ENCODE peak calls at places on chromosome 7, in five cellular contexts. P is K562, L is SK-N-SH, S is HepG2, G is GM12878. T is an unnamed sample.

GRCh38 chr7:351256-351655 is 61.3 kb downstream of the FOXL3 start:
- DNase-seq in P (no peak), L (no peak), S (no peak), G (no peak), T (no peak)

GRCh38 chr7:33743594-33743993 is 161.7 kb upstream of the BMPER start:
- DNase-seq in P (no peak), L (no peak), S (no peak), G (no peak), T (no peak)

GRCh38 chr7:20964214-20964613 is 177.5 kb upstream of the SP8 start:
- DNase-seq in P (no peak), L (no peak), S (no peak), G (no peak), T (no peak)

GRCh38 chr7:120398284-120399000 is 125.5 kb downstream of the KCND2 start:
- DNase-seq in P (no peak), L (no peak), S (no peak), G (no peak), T (no peak)

GRCh38 chr7:51543801-51544553 is 227.4 kb upstream of the COBL start:
- DNase-seq in P (no peak), L (no peak), S (no peak), G (no peak), T (no peak)

GRCh38 chr7:50954716-50955115 is 172.0 kb upstream of the GRB10 start:
- DNase-seq in P (no peak), L (no peak), S (no peak), G (no peak), T (no peak)

GRCh38 chr7:32330602-32331001 is 159.6 kb downstream of the LSM5 start:
- DNase-seq in P (no peak), L (no peak), S (no peak), G (no peak), T (no peak)

GRCh38 chr7:32275216-32275979 is 205.2 kb upstream of the PDE1C start:
- DNase-seq in P (no peak), L (no peak), S (no peak), G (peak; percentile 15), T (no peak)

GRCh38 chr7:106371629-106372028 is 86.8 kb upstream of the NAMPT start:
- DNase-seq in P (no peak), L (no peak), S (no peak), G (no peak), T (no peak)

GRCh38 chr7:43735403-43735801 is 6.1 kb upstream of the COA1 start:
- DNase-seq in P (no peak), L (no peak), S (no peak), G (no peak), T (no peak)

GRCh38 chr7:86904949-86905834 is 154.3 kb downstream of the ELAPOR2 start:
- DNase-seq in P (peak; percentile 35), L (peak; percentile 15), S (peak; percentile 16), G (no peak), T (no peak)

GRCh38 chr7:141558544-141559183 is 7.5 kb downstream of the AGK start:
- DNase-seq in P (no peak), L (no peak), S (no peak), G (peak; percentile 69), T (no peak)

GRCh38 chr7:55052726-55053431 is 34.1 kb downstream of the EGFR start:
- DNase-seq in P (no peak), L (no peak), S (no peak), G (no peak), T (no peak)

GRCh38 chr7:50146692-50147091 is 53.6 kb upstream of the ZPBP start:
- DNase-seq in P (no peak), L (no peak), S (no peak), G (no peak), T (no peak)

GRCh38 chr7:111951027-111951426 is 255.2 kb downstream of the DOCK4 start:
- DNase-seq in P (no peak), L (no peak), S (no peak), G (no peak), T (no peak)

DNA sequence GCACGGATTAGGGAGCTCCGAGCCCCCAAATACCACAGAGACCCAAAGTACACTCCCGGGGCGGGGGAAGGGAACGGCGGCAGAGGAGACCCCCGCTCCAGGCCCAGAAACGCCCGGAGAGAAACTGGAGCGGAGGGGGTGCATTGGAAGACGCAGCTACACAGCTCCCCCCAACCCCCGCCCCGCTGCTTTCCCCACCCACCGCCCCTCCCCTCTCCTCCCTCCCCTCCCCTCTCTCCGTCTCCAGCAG is 1.1 kb downstream of the PRKAG2 start:
- DNase-seq in P (no peak), L (peak; percentile 97), S (no peak), G (no peak), T (no peak)
- TF ChIP-seq MAX in P (no peak), L (no peak), S (no peak), G (no peak), T (no peak)

DNA sequence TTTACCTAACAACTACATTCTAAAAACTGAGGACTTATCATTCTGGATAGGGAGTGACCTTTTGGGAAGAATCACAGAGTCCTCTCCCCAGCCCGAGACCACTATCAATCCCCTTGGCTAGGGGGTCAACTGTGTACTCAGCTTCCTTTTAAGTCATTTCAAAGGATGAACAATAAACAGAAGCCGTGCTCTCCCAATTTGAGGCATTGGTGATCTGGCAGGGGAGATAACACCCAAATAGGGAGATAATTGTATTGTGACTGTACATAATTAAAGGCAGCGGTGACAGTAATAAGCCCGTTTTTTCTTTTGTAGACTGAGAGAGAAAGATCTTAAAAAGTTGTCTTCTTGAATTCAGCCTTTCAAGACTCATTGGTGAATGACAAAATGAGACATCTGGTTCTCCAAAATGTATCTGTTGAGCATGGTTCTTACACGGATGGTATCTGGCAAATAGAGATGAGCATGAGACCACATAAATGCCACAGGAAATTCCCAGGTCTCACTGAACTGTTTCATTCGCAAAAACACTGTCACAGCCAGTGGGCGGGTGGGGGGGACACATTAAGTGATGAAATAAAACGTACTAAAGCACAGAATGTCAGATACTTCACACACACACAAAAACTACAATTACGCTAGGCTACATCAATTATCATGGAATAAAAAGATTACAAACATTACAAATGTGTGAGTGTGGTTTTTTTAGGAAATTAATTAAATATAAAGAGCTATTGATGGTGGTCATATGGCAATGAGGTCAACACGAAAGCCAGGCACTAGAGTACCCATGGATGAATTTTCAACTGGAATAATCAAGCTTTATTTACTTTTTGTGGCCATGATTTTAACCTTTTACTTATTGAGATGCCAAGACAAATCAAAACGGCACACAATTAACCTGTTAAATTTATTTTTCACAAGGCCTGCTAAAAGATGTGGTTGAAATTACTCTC is 108.4 kb downstream of the HIPK2 start:
- DNase-seq in P (no peak), L (peak; percentile 73), S (no peak), G (no peak), T (no peak)
- TF ChIP-seq GABPA in P (no peak), L (no peak), S (no peak), G (no peak), T (no peak)

GRCh38 chr7:133050200-133050995 is 31.5 kb downstream of the CHCHD3 start:
- DNase-seq in P (no peak), L (no peak), S (no peak), G (no peak), T (no peak)
- TF ChIP-seq MAX in P (no peak), L (no peak), S (no peak), G (no peak), T (no peak)

DNA sequence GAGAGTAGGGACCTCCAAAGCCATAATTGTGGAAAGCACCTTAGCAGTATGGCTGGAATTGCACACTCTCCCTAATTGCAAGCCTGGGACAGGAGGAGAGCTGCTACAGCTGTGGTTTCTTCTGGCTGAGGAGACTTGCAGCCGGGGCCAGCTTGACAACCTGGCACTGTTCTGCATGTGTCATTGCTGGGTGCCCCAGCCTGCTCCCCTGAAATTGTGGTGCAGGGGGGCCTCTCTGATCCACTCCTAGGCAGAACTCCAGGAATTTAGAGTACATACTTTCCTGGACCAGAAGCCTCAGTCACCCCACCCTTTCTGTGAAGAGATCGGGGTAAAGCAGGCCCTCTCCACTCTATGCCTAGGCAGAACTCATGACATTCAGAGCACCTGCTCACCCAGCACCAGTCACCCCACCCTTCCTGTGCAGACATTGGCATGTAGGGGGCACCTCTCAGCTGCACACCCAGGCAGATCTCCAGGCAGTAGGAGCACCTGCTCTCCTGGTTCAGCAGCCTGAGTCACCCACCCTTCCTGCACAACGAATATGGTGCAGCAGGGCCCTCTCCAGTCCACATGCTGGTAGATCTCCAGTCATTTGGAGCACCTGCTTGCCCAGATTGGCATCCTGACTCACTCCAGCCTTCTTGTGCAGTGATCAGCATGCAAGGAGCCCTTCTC is 34.4 kb upstream of the DYNC1I1 start:
- DNase-seq in P (no peak), L (no peak), S (no peak), G (no peak), T (no peak)
- TF ChIP-seq GABPA in P (no peak), L (no peak), S (no peak), G (no peak), T (no peak)

GRCh38 chr7:9391221-9391620 is 957.8 kb downstream of the NXPH1 start:
- DNase-seq in P (no peak), L (no peak), S (no peak), G (no peak), T (no peak)
- TF ChIP-seq MAX in P (no peak), L (no peak), S (no peak), G (no peak), T (no peak)

T was measured in H1.